ENCODE peak calls at places on chromosome 1, in seven cellular contexts. J, X, A, U, K, O and L are unnamed samples.

GRCh38 chr1:30419246-30419720 is 304.1 kb downstream of the MATN1 start:
- DNase-seq in J (no peak), X (no peak), A (no peak), U (no peak), K (no peak), O (no peak), L (no peak)

GRCh38 chr1:32272557-32273388 is 19.1 kb upstream of the HDAC1 start:
- DNase-seq in J (no peak), X (no peak), A (no peak), U (no peak), K (peak; percentile 49), O (no peak), L (no peak)

GRCh38 chr1:38138498-38139233 is 92.1 kb upstream of the POU3F1 start:
- DNase-seq in J (peak; percentile 97), X (peak; percentile 97), A (no peak), U (no peak), K (no peak), O (peak; percentile 89), L (no peak)

GRCh38 chr1:116379674-116380498 is 6.8 kb downstream of the ATP1A1 start:
- DNase-seq in J (no peak), X (no peak), A (no peak), U (no peak), K (no peak), O (no peak), L (no peak)

GRCh38 chr1:44677201-44677520 is 2.6 kb downstream of the ARMH1 start:
- DNase-seq in J (peak; percentile 65), X (peak; percentile 41), A (no peak), U (no peak), K (peak; percentile 43), O (no peak), L (no peak)

GRCh38 chr1:24641646-24642151 is 1.4 kb upstream of the SRRM1 start:
- DNase-seq in J (peak; percentile 36), X (peak; percentile 7), A (peak; percentile 26), U (no peak), K (peak; percentile 43), O (no peak), L (no peak)

GRCh38 chr1:30968220-30968971 is 59.8 kb upstream of the SDC3 start:
- DNase-seq in J (no peak), X (no peak), A (no peak), U (no peak), K (no peak), O (no peak), L (no peak)

GRCh38 chr1:107695341-107695740 is 269.6 kb downstream of the VAV3 start:
- DNase-seq in J (no peak), X (no peak), A (no peak), U (no peak), K (no peak), O (no peak), L (no peak)

GRCh38 chr1:183209533-183210158 is 23.6 kb downstream of the LAMC2 start:
- DNase-seq in J (peak; percentile 84), X (peak; percentile 75), A (no peak), U (no peak), K (no peak), O (peak; percentile 36), L (no peak)

GRCh38 chr1:230091473-230092231 is 24.6 kb downstream of the GALNT2 start:
- DNase-seq in J (no peak), X (no peak), A (no peak), U (no peak), K (no peak), O (no peak), L (no peak)

GRCh38 chr1:231421616-231421970 is 494 bp downstream of the EGLN1 start:
- DNase-seq in J (no peak), X (peak; percentile 45), A (no peak), U (no peak), K (no peak), O (no peak), L (no peak)

GRCh38 chr1:147892216-147892615 is 10.4 kb upstream of the GJA8 start:
- DNase-seq in J (no peak), X (no peak), A (peak; percentile 37), U (no peak), K (no peak), O (no peak), L (no peak)

GRCh38 chr1:19708558-19708957 is 43.9 kb downstream of the HTR6 start:
- DNase-seq in J (no peak), X (no peak), A (no peak), U (no peak), K (no peak), O (no peak), L (no peak)

GRCh38 chr1:151574575-151575529 is 34.7 kb downstream of the TUFT1 start:
- DNase-seq in J (peak; percentile 96), X (peak; percentile 82), A (no peak), U (no peak), K (peak; percentile 83), O (peak; percentile 56), L (no peak)

GRCh38 chr1:33332357-33332789 is 11.5 kb upstream of the A3GALT2 start:
- DNase-seq in J (peak; percentile 84), X (peak; percentile 69), A (no peak), U (no peak), K (no peak), O (no peak), L (no peak)

GRCh38 chr1:33336580-33336979 is 15.7 kb upstream of the A3GALT2 start:
- DNase-seq in J (no peak), X (no peak), A (no peak), U (no peak), K (no peak), O (no peak), L (no peak)

GRCh38 chr1:33334081-33334552 is 13.2 kb upstream of the A3GALT2 start:
- DNase-seq in J (peak; percentile 88), X (no peak), A (no peak), U (no peak), K (no peak), O (no peak), L (no peak)

GRCh38 chr1:33332881-33333280 is 12.0 kb upstream of the A3GALT2 start:
- DNase-seq in J (no peak), X (no peak), A (no peak), U (no peak), K (no peak), O (no peak), L (no peak)

GRCh38 chr1:33335020-33335419 is 14.1 kb upstream of the A3GALT2 start:
- DNase-seq in J (peak; percentile 38), X (no peak), A (no peak), U (no peak), K (no peak), O (no peak), L (no peak)
- TF ChIP-seq CTCF in J (no peak), X (no peak), A (no peak), U (no peak), K (no peak), O (no peak), L (no peak)

GRCh38 chr1:245495681-245496080 is 340.9 kb downstream of the KIF26B start:
- DNase-seq in J (no peak), X (no peak), A (no peak), U (no peak), K (no peak), O (no peak), L (no peak)
- TF ChIP-seq CTCF in J (no peak), X (no peak), A (no peak), U (no peak), K (no peak), O (no peak), L (no peak)

GRCh38 chr1:224534731-224535130 is 81.4 kb upstream of the CNIH3 start:
- DNase-seq in J (no peak), X (no peak), A (no peak), U (no peak), K (no peak), O (no peak), L (no peak)
- TF ChIP-seq CTCF in J (no peak), X (no peak), A (no peak), U (no peak), K (no peak), O (no peak), L (no peak)

DNA sequence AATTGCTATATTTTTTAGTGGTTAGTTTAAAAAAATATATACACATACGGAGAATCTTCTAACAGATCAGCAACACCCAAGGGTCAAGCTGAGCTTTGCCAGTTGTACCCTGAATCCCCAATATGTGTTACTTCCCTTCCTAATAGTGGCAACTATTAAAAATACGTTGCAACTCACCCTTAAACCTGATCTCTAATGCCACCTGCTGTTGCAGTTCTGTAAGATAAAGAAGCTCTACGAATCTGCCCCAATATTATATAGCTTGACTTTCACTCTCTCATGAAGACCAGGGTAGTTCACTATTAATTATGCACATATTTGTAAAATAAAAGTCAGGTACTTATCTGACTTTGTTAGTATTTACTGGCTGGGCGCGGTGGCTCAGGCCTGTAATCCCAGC is 58.4 kb downstream of the ASH1L start:
- DNase-seq in J (peak; percentile 70), X (peak; percentile 39), A (no peak), U (no peak), K (no peak), O (no peak), L (no peak)
- TF ChIP-seq CTCF in J (peak; percentile 51), X (peak; percentile 35), A (no peak), U (peak; percentile 54), K (no peak), O (peak; percentile 24), L (peak; percentile 74)

DNA sequence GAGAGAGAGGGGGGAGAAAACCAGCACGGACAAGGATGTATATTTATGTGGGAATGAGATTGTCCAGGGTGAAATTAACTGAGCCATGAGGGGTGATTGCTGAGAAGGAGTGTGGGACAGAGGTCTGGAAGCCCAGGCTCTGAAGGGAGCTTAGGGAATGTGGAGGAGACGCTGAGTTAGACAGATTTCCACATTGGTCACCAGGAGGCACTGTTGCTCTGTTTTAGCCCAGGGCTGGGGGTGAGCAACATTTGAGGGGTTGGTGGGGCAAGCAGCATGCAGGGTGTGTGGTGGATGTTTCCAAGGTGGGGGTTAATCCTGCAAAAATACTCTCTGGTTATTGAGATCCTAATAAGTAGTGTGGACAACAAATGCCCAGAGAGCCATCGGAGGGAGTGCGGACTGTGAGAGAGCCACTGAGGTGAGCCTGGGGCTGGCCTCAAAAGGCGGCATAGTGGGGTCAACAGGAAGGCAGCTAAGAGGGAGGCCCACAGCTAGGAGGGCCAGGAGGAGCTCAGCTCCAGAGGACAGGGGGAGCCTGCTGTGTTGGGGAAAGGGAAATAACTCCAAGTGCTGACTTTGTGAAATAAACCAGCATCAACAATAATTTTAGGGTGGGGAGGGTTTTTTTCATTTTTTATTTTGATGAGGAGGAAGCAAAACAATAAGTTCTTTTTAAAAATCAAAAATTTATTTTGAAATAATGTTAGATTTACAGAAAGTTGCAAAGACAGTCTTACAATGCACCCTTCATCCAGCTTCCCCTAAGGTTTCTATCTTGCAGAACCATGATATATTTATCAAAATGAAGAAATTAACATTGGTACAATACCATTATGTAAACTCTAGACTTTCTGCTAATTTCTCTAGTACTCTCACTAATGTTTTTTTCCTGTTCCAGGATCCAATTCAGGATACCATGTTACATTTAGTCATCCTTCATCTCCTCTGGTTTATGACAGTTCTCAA is 82.8 kb upstream of the CD34 start:
- DNase-seq in J (peak; percentile 23), X (no peak), A (peak; percentile 58), U (no peak), K (peak; percentile 60), O (no peak), L (no peak)
- TF ChIP-seq CTCF in J (peak; percentile 47), X (peak; percentile 46), A (peak; percentile 61), U (peak; percentile 46), K (peak; percentile 67), O (peak; percentile 46), L (peak; percentile 53)

GRCh38 chr1:70247122-70247521 is 25.9 kb downstream of the SRSF11 start:
- DNase-seq in J (no peak), X (no peak), A (no peak), U (no peak), K (no peak), O (no peak), L (no peak)

GRCh38 chr1:70248729-70249128 is 27.5 kb downstream of the SRSF11 start:
- DNase-seq in J (no peak), X (no peak), A (no peak), U (no peak), K (no peak), O (no peak), L (no peak)

GRCh38 chr1:70247768-70248167 is 26.6 kb downstream of the SRSF11 start:
- DNase-seq in J (no peak), X (no peak), A (no peak), U (no peak), K (no peak), O (no peak), L (no peak)
- TF ChIP-seq CTCF in J (no peak), X (no peak), A (no peak), U (no peak), K (no peak), O (no peak), L (no peak)